ENCODE peak calls at places on chromosomes 16 and 17, in seven cellular contexts. R is stimulated activated CD8-positive, alpha-beta memory T cell treated with anti-CD3 and anti-CD28 coated beads, Interleukin-4, amount 100 ng/mL, for 4 hours; D is astrocyte of the spinal cord; E is smooth muscle cell of the brain vasculature; P is uterus; B is body of pancreas; Y is amniotic stem cell. W is an unnamed sample.

GRCh38 chr17:1604831-1605528 is 23.7 kb downstream of the SLC43A2 start:
- DNase-seq in R (no peak), D (no peak), E (no peak), P (no peak), B (no peak), Y (no peak), W (no peak)

GRCh38 chr17:77142689-77143088 is 1.9 kb downstream of the SEC14L1 start:
- DNase-seq in R (no peak), D (no peak), E (no peak), P (no peak), B (no peak), Y (no peak), W (peak)

GRCh38 chr17:75191584-75191983 is 8.8 kb upstream of the SUMO2 start:
- DNase-seq in R (no peak), D (no peak), E (no peak), P (no peak), B (no peak), Y (no peak), W (no peak)

GRCh38 chr16:72905581-72905980 is 142.3 kb downstream of the ZFHX3 start:
- DNase-seq in R (no peak), D (peak), E (no peak), P (no peak), B (no peak), Y (no peak), W (no peak)

GRCh38 chr16:54075446-54075845 is 211.1 kb downstream of the IRX3 start:
- DNase-seq in R (no peak), D (no peak), E (no peak), P (no peak), B (no peak), Y (no peak), W (no peak)

GRCh38 chr16:749010-749409 is 8.2 kb upstream of the CIAO3 start:
- DNase-seq in R (no peak), D (peak), E (no peak), P (no peak), B (no peak), Y (no peak), W (no peak)

GRCh38 chr17:45825792-45826191 is 18.9 kb upstream of the SPPL2C start:
- DNase-seq in R (no peak), D (no peak), E (no peak), P (no peak), B (no peak), Y (no peak), W (peak)

GRCh38 chr17:38867179-38867994 is 2.5 kb upstream of the LASP1 start:
- DNase-seq in R (no peak), D (peak), E (no peak), P (peak), B (peak), Y (peak), W (peak)

GRCh38 chr17:56034120-56034757 is 119.0 kb upstream of the ANKFN1 start:
- DNase-seq in R (no peak), D (no peak), E (no peak), P (no peak), B (no peak), Y (no peak), W (no peak)

GRCh38 chr17:63476857-63477470 is at the start of gene ACE:
- DNase-seq in R (no peak), D (no peak), E (no peak), P (no peak), B (peak), Y (no peak), W (peak)

GRCh38 chr17:80316927-80317705 is 56.5 kb downstream of the RNF213 start:
- DNase-seq in R (no peak), D (no peak), E (no peak), P (peak), B (no peak), Y (no peak), W (no peak)

GRCh38 chr17:4208228-4208627 is 55.6 kb downstream of the ANKFY1 start:
- DNase-seq in R (no peak), D (no peak), E (no peak), P (no peak), B (no peak), Y (no peak), W (no peak)

GRCh38 chr16:64773638-64774037 is 348.2 kb downstream of the CDH11 start:
- DNase-seq in R (no peak), D (no peak), E (no peak), P (no peak), B (no peak), Y (no peak), W (no peak)

GRCh38 chr17:62109378-62109902 is 44.4 kb upstream of the MED13 start:
- DNase-seq in R (no peak), D (peak), E (no peak), P (no peak), B (peak), Y (peak), W (peak)

GRCh38 chr16:22232277-22233049 is 26.4 kb downstream of the EEF2K start:
- DNase-seq in R (no peak), D (peak), E (no peak), P (no peak), B (peak), Y (no peak), W (peak)

GRCh38 chr17:56297142-56297541 is 143.9 kb downstream of the ANKFN1 start:
- DNase-seq in R (no peak), D (peak), E (no peak), P (no peak), B (no peak), Y (no peak), W (no peak)

GRCh38 chr16:89553733-89554132 is 6.7 kb upstream of the RPL13 start:
- DNase-seq in R (no peak), D (no peak), E (no peak), P (no peak), B (no peak), Y (no peak), W (no peak)

GRCh38 chr17:78185981-78186688 is 717 bp downstream of the TK1 start:
- DNase-seq in R (no peak), D (no peak), E (no peak), P (peak), B (no peak), Y (no peak), W (no peak)

GRCh38 chr17:42852351-42852750 is 1.4 kb downstream of the AOC3 start:
- DNase-seq in R (no peak), D (no peak), E (no peak), P (no peak), B (no peak), Y (no peak), W (no peak)

GRCh38 chr17:9472094-9472493 is 103.5 kb downstream of the STX8 start:
- DNase-seq in R (no peak), D (peak), E (no peak), P (no peak), B (no peak), Y (no peak), W (no peak)

GRCh38 chr16:85947511-85948509 is 48.8 kb downstream of the IRF8 start:
- DNase-seq in R (no peak), D (no peak), E (no peak), P (no peak), B (no peak), Y (no peak), W (no peak)

GRCh38 chr17:36846410-36847292 is 90.6 kb upstream of the LHX1 start:
- DNase-seq in R (no peak), D (no peak), E (no peak), P (no peak), B (no peak), Y (no peak), W (no peak)

GRCh38 chr17:81635973-81636504 is 873 bp downstream of the NPLOC4 start:
- DNase-seq in R (no peak), D (no peak), E (no peak), P (no peak), B (no peak), Y (no peak), W (no peak)

GRCh38 chr16:89720520-89720858 is 209 bp downstream of the VPS9D1 start:
- DNase-seq in R (no peak), D (peak), E (no peak), P (no peak), B (peak), Y (no peak), W (no peak)

W was measured in G401.